ENCODE peak calls at places on chromosome 7, in eight cellular contexts. One of them, this sample, is unnamed.

GRCh38 chr7:55092186-55092976 is 73.6 kb downstream of the EGFR start:
- DNase-seq in kidney epithelial cell: no peak
- DNase-seq in Peyer's patch: no peak
- DNase-seq in upper lobe of right lung: no peak
- DNase-seq in BJ: no peak
- DNase-seq in OCI-LY7: no peak
- DNase-seq in CD14-positive monocyte: no peak
- DNase-seq in Calu3: no peak
- DNase-seq in this sample: no peak

GRCh38 chr7:6056616-6057015 is 25.4 kb downstream of the ANKRD61 start:
- DNase-seq in kidney epithelial cell: no peak
- DNase-seq in Peyer's patch: no peak
- DNase-seq in upper lobe of right lung: no peak
- DNase-seq in BJ: no peak
- DNase-seq in OCI-LY7: no peak
- DNase-seq in CD14-positive monocyte: no peak
- DNase-seq in Calu3: no peak
- DNase-seq in this sample: no peak

GRCh38 chr7:823639-824038 is 8.6 kb upstream of the SUN1 start:
- DNase-seq in kidney epithelial cell: no peak
- DNase-seq in Peyer's patch: no peak
- DNase-seq in upper lobe of right lung: no peak
- DNase-seq in BJ: no peak
- DNase-seq in OCI-LY7: no peak
- DNase-seq in CD14-positive monocyte: no peak
- DNase-seq in Calu3: no peak
- DNase-seq in this sample: peak; percentile 48

GRCh38 chr7:111107989-111108388 is 17.1 kb downstream of the LRRN3 start:
- DNase-seq in kidney epithelial cell: no peak
- DNase-seq in Peyer's patch: no peak
- DNase-seq in upper lobe of right lung: no peak
- DNase-seq in BJ: no peak
- DNase-seq in OCI-LY7: no peak
- DNase-seq in CD14-positive monocyte: no peak
- DNase-seq in Calu3: no peak
- DNase-seq in this sample: no peak

GRCh38 chr7:95517870-95518269 is 32.1 kb downstream of the ASB4 start:
- DNase-seq in kidney epithelial cell: no peak
- DNase-seq in Peyer's patch: no peak
- DNase-seq in upper lobe of right lung: no peak
- DNase-seq in BJ: no peak
- DNase-seq in OCI-LY7: no peak
- DNase-seq in CD14-positive monocyte: no peak
- DNase-seq in Calu3: no peak
- DNase-seq in this sample: no peak

GRCh38 chr7:139033346-139034114 is 2.3 kb downstream of the ZC3HAV1L start:
- DNase-seq in kidney epithelial cell: peak; percentile 55
- DNase-seq in Peyer's patch: no peak
- DNase-seq in upper lobe of right lung: no peak
- DNase-seq in BJ: no peak
- DNase-seq in OCI-LY7: no peak
- DNase-seq in CD14-positive monocyte: no peak
- DNase-seq in Calu3: no peak
- DNase-seq in this sample: no peak

GRCh38 chr7:118573065-118573464 is 348.6 kb downstream of the ANKRD7 start:
- DNase-seq in kidney epithelial cell: no peak
- DNase-seq in Peyer's patch: no peak
- DNase-seq in upper lobe of right lung: no peak
- DNase-seq in BJ: no peak
- DNase-seq in OCI-LY7: no peak
- DNase-seq in CD14-positive monocyte: no peak
- DNase-seq in Calu3: no peak
- DNase-seq in this sample: no peak

GRCh38 chr7:138864667-138865066 is 66.7 kb upstream of the ATP6V0A4 start:
- DNase-seq in kidney epithelial cell: peak; percentile 37
- DNase-seq in Peyer's patch: no peak
- DNase-seq in upper lobe of right lung: no peak
- DNase-seq in BJ: peak; percentile 26
- DNase-seq in OCI-LY7: no peak
- DNase-seq in CD14-positive monocyte: no peak
- DNase-seq in Calu3: peak; percentile 57
- DNase-seq in this sample: no peak

GRCh38 chr7:24755541-24756416 is 1.5 kb downstream of the GSDME start:
- DNase-seq in kidney epithelial cell: peak; percentile 78
- DNase-seq in Peyer's patch: no peak
- DNase-seq in upper lobe of right lung: no peak
- DNase-seq in BJ: no peak
- DNase-seq in OCI-LY7: no peak
- DNase-seq in CD14-positive monocyte: peak; percentile 68
- DNase-seq in Calu3: no peak
- DNase-seq in this sample: no peak

GRCh38 chr7:47428052-47428779 is 153.7 kb downstream of the TNS3 start:
- DNase-seq in kidney epithelial cell: no peak
- DNase-seq in Peyer's patch: no peak
- DNase-seq in upper lobe of right lung: no peak
- DNase-seq in BJ: no peak
- DNase-seq in OCI-LY7: no peak
- DNase-seq in CD14-positive monocyte: no peak
- DNase-seq in Calu3: no peak
- DNase-seq in this sample: no peak

GRCh38 chr7:30906520-30907240 is 5.0 kb upstream of the AQP1 start:
- DNase-seq in kidney epithelial cell: no peak
- DNase-seq in Peyer's patch: no peak
- DNase-seq in upper lobe of right lung: no peak
- DNase-seq in BJ: no peak
- DNase-seq in OCI-LY7: no peak
- DNase-seq in CD14-positive monocyte: no peak
- DNase-seq in Calu3: no peak
- DNase-seq in this sample: no peak

GRCh38 chr7:103915958-103916357 is 73.5 kb downstream of the RELN start:
- DNase-seq in kidney epithelial cell: peak; percentile 21
- DNase-seq in Peyer's patch: no peak
- DNase-seq in upper lobe of right lung: no peak
- DNase-seq in BJ: no peak
- DNase-seq in OCI-LY7: no peak
- DNase-seq in CD14-positive monocyte: no peak
- DNase-seq in Calu3: peak; percentile 40
- DNase-seq in this sample: no peak

GRCh38 chr7:47571355-47572100 is 10.4 kb downstream of the TNS3 start:
- DNase-seq in kidney epithelial cell: peak; percentile 64
- DNase-seq in Peyer's patch: peak; percentile 72
- DNase-seq in upper lobe of right lung: peak; percentile 89
- DNase-seq in BJ: peak; percentile 80
- DNase-seq in OCI-LY7: no peak
- DNase-seq in CD14-positive monocyte: no peak
- DNase-seq in Calu3: peak; percentile 84
- DNase-seq in this sample: peak; percentile 82

GRCh38 chr7:122329145-122329802 is 24.7 kb upstream of the FEZF1 start:
- DNase-seq in kidney epithelial cell: no peak
- DNase-seq in Peyer's patch: no peak
- DNase-seq in upper lobe of right lung: no peak
- DNase-seq in BJ: no peak
- DNase-seq in OCI-LY7: no peak
- DNase-seq in CD14-positive monocyte: no peak
- DNase-seq in Calu3: no peak
- DNase-seq in this sample: no peak

GRCh38 chr7:134712196-134712595 is 65.5 kb downstream of the BPGM start:
- DNase-seq in kidney epithelial cell: no peak
- DNase-seq in Peyer's patch: no peak
- DNase-seq in upper lobe of right lung: no peak
- DNase-seq in BJ: no peak
- DNase-seq in OCI-LY7: no peak
- DNase-seq in CD14-positive monocyte: no peak
- DNase-seq in Calu3: no peak
- DNase-seq in this sample: no peak

GRCh38 chr7:156969972-156970420 is 20.5 kb downstream of the NOM1 start:
- DNase-seq in kidney epithelial cell: no peak
- DNase-seq in Peyer's patch: no peak
- DNase-seq in upper lobe of right lung: no peak
- DNase-seq in BJ: no peak
- DNase-seq in OCI-LY7: peak; percentile 38
- DNase-seq in CD14-positive monocyte: no peak
- DNase-seq in Calu3: no peak
- DNase-seq in this sample: no peak

GRCh38 chr7:151814400-151814914 is 62.5 kb downstream of the PRKAG2 start:
- DNase-seq in kidney epithelial cell: no peak
- DNase-seq in Peyer's patch: no peak
- DNase-seq in upper lobe of right lung: no peak
- DNase-seq in BJ: no peak
- DNase-seq in OCI-LY7: no peak
- DNase-seq in CD14-positive monocyte: no peak
- DNase-seq in Calu3: no peak
- DNase-seq in this sample: peak; percentile 38

GRCh38 chr7:129089521-129090212 is 34.8 kb upstream of the TNPO3 start:
- DNase-seq in kidney epithelial cell: no peak
- DNase-seq in Peyer's patch: no peak
- DNase-seq in upper lobe of right lung: no peak
- DNase-seq in BJ: no peak
- DNase-seq in OCI-LY7: peak; percentile 58
- DNase-seq in CD14-positive monocyte: no peak
- DNase-seq in Calu3: no peak
- DNase-seq in this sample: no peak

GRCh38 chr7:79137942-79138341 is 315.5 kb downstream of the MAGI2 start:
- DNase-seq in kidney epithelial cell: peak; percentile 4
- DNase-seq in Peyer's patch: no peak
- DNase-seq in upper lobe of right lung: no peak
- DNase-seq in BJ: peak; percentile 53
- DNase-seq in OCI-LY7: no peak
- DNase-seq in CD14-positive monocyte: no peak
- DNase-seq in Calu3: no peak
- DNase-seq in this sample: no peak

GRCh38 chr7:115748123-115748738 is 282.3 kb downstream of the TFEC start:
- DNase-seq in kidney epithelial cell: no peak
- DNase-seq in Peyer's patch: peak; percentile 48
- DNase-seq in upper lobe of right lung: no peak
- DNase-seq in BJ: no peak
- DNase-seq in OCI-LY7: no peak
- DNase-seq in CD14-positive monocyte: no peak
- DNase-seq in Calu3: peak; percentile 20
- DNase-seq in this sample: no peak

GRCh38 chr7:101733713-101734475 is 83.5 kb upstream of the CUX1 start:
- DNase-seq in kidney epithelial cell: no peak
- DNase-seq in Peyer's patch: peak; percentile 58
- DNase-seq in upper lobe of right lung: peak; percentile 84
- DNase-seq in BJ: no peak
- DNase-seq in OCI-LY7: no peak
- DNase-seq in CD14-positive monocyte: peak; percentile 50
- DNase-seq in Calu3: peak; percentile 20
- DNase-seq in this sample: no peak

GRCh38 chr7:2820508-2820934 is 23.6 kb downstream of the GNA12 start:
- DNase-seq in kidney epithelial cell: peak; percentile 78
- DNase-seq in Peyer's patch: peak; percentile 77
- DNase-seq in upper lobe of right lung: peak; percentile 85
- DNase-seq in BJ: peak; percentile 77
- DNase-seq in OCI-LY7: no peak
- DNase-seq in CD14-positive monocyte: peak; percentile 92
- DNase-seq in Calu3: peak; percentile 83
- DNase-seq in this sample: peak; percentile 91

GRCh38 chr7:152463714-152464311 is 28.0 kb upstream of the KMT2C start:
- DNase-seq in kidney epithelial cell: peak; percentile 86
- DNase-seq in Peyer's patch: peak; percentile 100
- DNase-seq in upper lobe of right lung: peak; percentile 100
- DNase-seq in BJ: peak; percentile 88
- DNase-seq in OCI-LY7: peak; percentile 100
- DNase-seq in CD14-positive monocyte: peak; percentile 100
- DNase-seq in Calu3: peak; percentile 100
- DNase-seq in this sample: peak; percentile 100

GRCh38 chr7:32045228-32045627 is 25.0 kb downstream of the PDE1C start:
- DNase-seq in kidney epithelial cell: no peak
- DNase-seq in Peyer's patch: no peak
- DNase-seq in upper lobe of right lung: no peak
- DNase-seq in BJ: no peak
- DNase-seq in OCI-LY7: no peak
- DNase-seq in CD14-positive monocyte: no peak
- DNase-seq in Calu3: no peak
- DNase-seq in this sample: no peak

GRCh38 chr7:32039000-32039756 is 31.0 kb downstream of the PDE1C start:
- DNase-seq in kidney epithelial cell: no peak
- DNase-seq in Peyer's patch: no peak
- DNase-seq in upper lobe of right lung: no peak
- DNase-seq in BJ: no peak
- DNase-seq in OCI-LY7: no peak
- DNase-seq in CD14-positive monocyte: no peak
- DNase-seq in Calu3: peak; percentile 77
- DNase-seq in this sample: no peak

GRCh38 chr7:32044739-32045138 is 25.5 kb downstream of the PDE1C start:
- DNase-seq in kidney epithelial cell: no peak
- DNase-seq in Peyer's patch: no peak
- DNase-seq in upper lobe of right lung: no peak
- DNase-seq in BJ: no peak
- DNase-seq in OCI-LY7: no peak
- DNase-seq in CD14-positive monocyte: no peak
- DNase-seq in Calu3: no peak
- DNase-seq in this sample: no peak

GRCh38 chr7:32043688-32044087 is 26.5 kb downstream of the PDE1C start:
- DNase-seq in kidney epithelial cell: peak; percentile 95
- DNase-seq in Peyer's patch: no peak
- DNase-seq in upper lobe of right lung: no peak
- DNase-seq in BJ: no peak
- DNase-seq in OCI-LY7: no peak
- DNase-seq in CD14-positive monocyte: no peak
- DNase-seq in Calu3: peak; percentile 47
- DNase-seq in this sample: no peak

GRCh38 chr7:32042900-32043299 is 27.3 kb downstream of the PDE1C start:
- DNase-seq in kidney epithelial cell: no peak
- DNase-seq in Peyer's patch: no peak
- DNase-seq in upper lobe of right lung: no peak
- DNase-seq in BJ: no peak
- DNase-seq in OCI-LY7: no peak
- DNase-seq in CD14-positive monocyte: no peak
- DNase-seq in Calu3: no peak
- DNase-seq in this sample: no peak
- TF ChIP-seq CTCF in kidney epithelial cell: no peak
- TF ChIP-seq CTCF in Peyer's patch: no peak
- TF ChIP-seq CTCF in upper lobe of right lung: no peak
- TF ChIP-seq CTCF in BJ: no peak
- TF ChIP-seq CTCF in OCI-LY7: no peak
- TF ChIP-seq CTCF in CD14-positive monocyte: no peak
- TF ChIP-seq CTCF in Calu3: no peak
- TF ChIP-seq CTCF in this sample: peak; percentile 23

GRCh38 chr7:73683056-73683915 is at the start of the genes BUD23 and DNAJC30:
- DNase-seq in kidney epithelial cell: peak; percentile 86
- DNase-seq in Peyer's patch: peak; percentile 99
- DNase-seq in upper lobe of right lung: peak; percentile 99
- DNase-seq in BJ: peak; percentile 61
- DNase-seq in OCI-LY7: peak; percentile 95
- DNase-seq in CD14-positive monocyte: peak; percentile 97
- DNase-seq in Calu3: peak; percentile 88
- DNase-seq in this sample: peak; percentile 97
- TF ChIP-seq CTCF in kidney epithelial cell: no peak
- TF ChIP-seq CTCF in Peyer's patch: peak; percentile 30
- TF ChIP-seq CTCF in upper lobe of right lung: peak; percentile 10
- TF ChIP-seq CTCF in BJ: no peak
- TF ChIP-seq CTCF in OCI-LY7: no peak
- TF ChIP-seq CTCF in CD14-positive monocyte: no peak
- TF ChIP-seq CTCF in Calu3: no peak
- TF ChIP-seq CTCF in this sample: no peak

GRCh38 chr7:106978425-106979386 is 65.8 kb upstream of the PRKAR2B start:
- DNase-seq in kidney epithelial cell: no peak
- DNase-seq in Peyer's patch: no peak
- DNase-seq in upper lobe of right lung: no peak
- DNase-seq in BJ: no peak
- DNase-seq in OCI-LY7: no peak
- DNase-seq in CD14-positive monocyte: no peak
- DNase-seq in Calu3: no peak
- DNase-seq in this sample: no peak
- TF ChIP-seq CTCF in kidney epithelial cell: no peak
- TF ChIP-seq CTCF in Peyer's patch: no peak
- TF ChIP-seq CTCF in upper lobe of right lung: no peak
- TF ChIP-seq CTCF in BJ: no peak
- TF ChIP-seq CTCF in OCI-LY7: peak; percentile 44
- TF ChIP-seq CTCF in CD14-positive monocyte: no peak
- TF ChIP-seq CTCF in Calu3: no peak
- TF ChIP-seq CTCF in this sample: no peak

GRCh38 chr7:140397784-140398750 is at the start of gene SLC37A3:
- DNase-seq in kidney epithelial cell: no peak
- DNase-seq in Peyer's patch: peak; percentile 95
- DNase-seq in upper lobe of right lung: peak; percentile 93
- DNase-seq in BJ: no peak
- DNase-seq in OCI-LY7: peak; percentile 83
- DNase-seq in CD14-positive monocyte: peak; percentile 70
- DNase-seq in Calu3: peak; percentile 93
- DNase-seq in this sample: peak; percentile 88
- TF ChIP-seq CTCF in kidney epithelial cell: no peak
- TF ChIP-seq CTCF in Peyer's patch: peak; percentile 56
- TF ChIP-seq CTCF in upper lobe of right lung: no peak
- TF ChIP-seq CTCF in BJ: no peak
- TF ChIP-seq CTCF in OCI-LY7: no peak
- TF ChIP-seq CTCF in CD14-positive monocyte: no peak
- TF ChIP-seq CTCF in Calu3: no peak
- TF ChIP-seq CTCF in this sample: no peak

This sample was measured in RWPE2.